ENCODE peak calls at places on chromosome 7, in four cellular contexts. B is colonic mucosa; F is KBM-7; M is stimulated activated naive CD8-positive, alpha-beta T cell treated with anti-CD3 and anti-CD28 coated beads, Interleukin-15, amount 100 ng/mL, for 72 hours. E is an unnamed sample.

GRCh38 chr7:130134106-130134636 is 63.8 kb downstream of the KLHDC10 start:
- DNase-seq in F (no peak), B (no peak), M (no peak), E (no peak)

GRCh38 chr7:101728888-101729883 is 88.2 kb upstream of the CUX1 start:
- DNase-seq in M (no peak), F (peak), B (peak), E (peak)

GRCh38 chr7:19982841-19983835 is 209.7 kb upstream of the TMEM196 start:
- DNase-seq in B (peak), F (peak), M (no peak), E (peak)

GRCh38 chr7:148045521-148045920 is 545.0 kb upstream of the C7orf33 start:
- DNase-seq in M (no peak), F (no peak), B (no peak), E (no peak)

GRCh38 chr7:143416565-143417149 is 8.0 kb upstream of the EPHA1 start:
- DNase-seq in F (peak), B (no peak), M (no peak), E (peak)

GRCh38 chr7:1917221-1918062 is 247.4 kb downstream of the ELFN1 start:
- DNase-seq in B (no peak), M (no peak), F (no peak), E (no peak)

GRCh38 chr7:54860003-54860775 is 101.2 kb upstream of the SEC61G start:
- DNase-seq in M (no peak), B (no peak), F (no peak), E (no peak)

GRCh38 chr7:114886241-114886640 is 35.7 kb upstream of the MDFIC start:
- DNase-seq in B (no peak), M (no peak), F (no peak), E (no peak)

GRCh38 chr7:101936612-101937231 is 119.3 kb downstream of the CUX1 start:
- DNase-seq in B (peak), F (no peak), M (no peak), E (no peak)

GRCh38 chr7:100679927-100680588 is 6.5 kb downstream of the GNB2 start:
- DNase-seq in B (no peak), M (no peak), F (no peak), E (peak)

GRCh38 chr7:81333004-81333403 is 414.2 kb upstream of the SEMA3C start:
- DNase-seq in F (no peak), M (no peak), B (no peak), E (no peak)

GRCh38 chr7:27156901-27157716 is 634 bp upstream of the HOXA7 start:
- DNase-seq in B (no peak), F (peak), M (no peak), E (no peak)

GRCh38 chr7:102042016-102042656 is 224.7 kb downstream of the CUX1 start:
- DNase-seq in F (no peak), B (no peak), M (no peak), E (no peak)

GRCh38 chr7:47804767-47805545 is 143.3 kb downstream of the PKD1L1 start:
- DNase-seq in F (no peak), M (no peak), B (no peak), E (no peak)

GRCh38 chr7:77862691-77863090 is 64.1 kb downstream of the PHTF2 start:
- DNase-seq in M (no peak), F (no peak), B (no peak), E (no peak)

GRCh38 chr7:155731375-155731774 is 80.9 kb downstream of the SHH start:
- DNase-seq in M (no peak), B (no peak), F (no peak), E (no peak)

GRCh38 chr7:76412249-76412648 is 2.8 kb upstream of the SSC4D start:
- DNase-seq in B (no peak), M (no peak), F (no peak), E (no peak)

GRCh38 chr7:131372554-131372953 is 44.9 kb downstream of the MKLN1 start:
- DNase-seq in M (no peak), B (no peak), F (no peak), E (no peak)

GRCh38 chr7:71865169-71865568 is 547.0 kb downstream of the CALN1 start:
- DNase-seq in F (no peak), B (no peak), M (no peak), E (no peak)

GRCh38 chr7:3771906-3772305 is 470.9 kb downstream of the SDK1 start:
- DNase-seq in M (no peak), B (no peak), F (no peak), E (no peak)

GRCh38 chr7:158377800-158378623 is 209.6 kb downstream of the PTPRN2 start:
- DNase-seq in B (no peak), F (no peak), M (no peak), E (peak)

GRCh38 chr7:148738737-148739535 is 40.2 kb downstream of the CUL1 start:
- DNase-seq in B (no peak), F (no peak), M (no peak), E (no peak)

E was measured in NB4.